ENCODE peak calls at places on chromosome 7, in seven cellular contexts. S is osteoblast, E is endothelial cell of umbilical vein, M is GM23248, J is IMR-90, O is SK-N-SH, Z is HCT116. D is an unnamed sample. For H4K20me1 and H3K36me3, the result is how much of the 10 kb centered on the place peaks cover.

GRCh38 chr7:1459930-1460756 is 873 bp upstream of the MICALL2 start:
- DNase-seq in S (no peak), E (peak), M (peak), J (no peak), O (no peak), Z (no peak), D (peak)

GRCh38 chr7:157573244-157573643 is 236.4 kb downstream of the DNAJB6 start:
- DNase-seq in S (no peak), E (no peak), M (no peak), J (no peak), O (no peak), Z (no peak), D (no peak)

GRCh38 chr7:114865564-114865963 is 56.3 kb upstream of the MDFIC start:
- DNase-seq in S (peak), E (peak), M (peak), J (peak), O (no peak), Z (peak), D (peak)

GRCh38 chr7:135186841-135187253 is 16.3 kb upstream of the CYREN start:
- DNase-seq in S (no peak), E (no peak), M (no peak), J (no peak), O (no peak), Z (no peak), D (no peak)

GRCh38 chr7:45225560-45226335 is 68.2 kb downstream of the RAMP3 start:
- DNase-seq in S (no peak), E (no peak), M (no peak), J (no peak), O (no peak), Z (no peak), D (no peak)

GRCh38 chr7:156460861-156461632 is 179.5 kb upstream of the RNF32 start:
- DNase-seq in S (peak), E (no peak), M (no peak), J (no peak), O (no peak), Z (no peak), D (no peak)

GRCh38 chr7:44163591-44163990 is 22.5 kb upstream of the MYL7 start:
- DNase-seq in S (peak), E (no peak), M (peak), J (peak), O (no peak), Z (no peak), D (peak)

GRCh38 chr7:75798770-75799169 is 14.8 kb downstream of the CCL24 start:
- DNase-seq in S (no peak), E (no peak), M (no peak), J (no peak), O (no peak), Z (no peak), D (no peak)

GRCh38 chr7:2623698-2624014 is 8.1 kb upstream of the TTYH3 start:
- DNase-seq in S (no peak), E (no peak), M (no peak), J (no peak), O (no peak), Z (no peak), D (no peak)

GRCh38 chr7:106369349-106369748 is 84.6 kb upstream of the NAMPT start:
- DNase-seq in S (peak), E (peak), M (peak), J (peak), O (no peak), Z (no peak), D (peak)

GRCh38 chr7:17554341-17555015 is 256.0 kb downstream of the AHR start:
- DNase-seq in S (no peak), E (no peak), M (no peak), J (no peak), O (no peak), Z (no peak), D (peak)

GRCh38 chr7:1676550-1677071 is 6.5 kb downstream of the ELFN1 start:
- DNase-seq in S (peak), E (no peak), M (no peak), J (no peak), O (no peak), Z (no peak), D (no peak)

GRCh38 chr7:88546808-88547207 is 212.7 kb upstream of the ZNF804B start:
- DNase-seq in S (no peak), E (peak), M (peak), J (no peak), O (peak), Z (peak), D (peak)

GRCh38 chr7:148185050-148185449 is 405.5 kb upstream of the C7orf33 start:
- DNase-seq in S (no peak), E (no peak), M (no peak), J (no peak), O (no peak), Z (no peak), D (no peak)

GRCh38 chr7:24913791-24914464 is 66.0 kb downstream of the OSBPL3 start:
- DNase-seq in S (no peak), E (no peak), M (no peak), J (no peak), O (no peak), Z (no peak), D (no peak)

GRCh38 chr7:155222046-155222445 is 75.6 kb upstream of the INSIG1 start:
- DNase-seq in S (peak), E (no peak), M (no peak), J (no peak), O (no peak), Z (no peak), D (no peak)

GRCh38 chr7:135088566-135088965 is 59.3 kb upstream of the TMEM140 start:
- DNase-seq in S (no peak), E (no peak), M (no peak), J (no peak), O (no peak), Z (no peak), D (no peak)

GRCh38 chr7:93092757-93093370 is 24.9 kb downstream of the SAMD9 start:
- DNase-seq in S (no peak), E (peak), M (peak), J (peak), O (no peak), Z (peak), D (peak)

GRCh38 chr7:79434098-79434497 is 19.4 kb downstream of the MAGI2 start:
- DNase-seq in S (peak), E (no peak), M (peak), J (peak), O (no peak), Z (no peak), D (peak)

GRCh38 chr7:115008465-115009114 is 86.7 kb downstream of the MDFIC start:
- DNase-seq in S (no peak), E (no peak), M (peak), J (peak), O (no peak), Z (no peak), D (no peak)

GRCh38 chr7:95324396-95324795 is at the start of gene PON1:
- DNase-seq in S (no peak), E (no peak), M (no peak), J (no peak), O (peak), Z (no peak), D (no peak)

GRCh38 chr7:45092100-45092930 is 3.5 kb upstream of the NACAD start:
- DNase-seq in S (peak), E (no peak), M (peak), J (peak), O (peak), Z (no peak), D (peak)

GRCh38 chr7:134209322-134210015 is 82.3 kb downstream of the LRGUK start:
- DNase-seq in S (no peak), E (no peak), M (no peak), J (no peak), O (no peak), Z (no peak), D (no peak)

GRCh38 chr7:10940748-10941358 is 32.8 kb upstream of the PHF14 start:
- DNase-seq in S (no peak), E (no peak), M (no peak), J (no peak), O (peak), Z (no peak), D (peak)

GRCh38 chr7:111560773-111561658 is 1.3 kb downstream of the IMMP2L start:
- DNase-seq in S (no peak), E (peak), M (peak), J (peak), O (peak), Z (no peak), D (peak)

GRCh38 chr7:2355079-2356008 is 717 bp downstream of the EIF3B start:
- DNase-seq in S (peak), E (peak), M (peak), J (no peak), O (no peak), Z (no peak), D (peak)

GRCh38 chr7:100670074-100670473 is 3.5 kb upstream of the GNB2 start:
- DNase-seq in S (no peak), E (no peak), M (no peak), J (no peak), O (no peak), Z (no peak), D (no peak)

GRCh38 chr7:50771120-50772002 is 11.3 kb downstream of the GRB10 start:
- DNase-seq in S (no peak), E (no peak), M (no peak), J (no peak), O (no peak), Z (no peak), D (no peak)

GRCh38 chr7:104982308-104982755 is 31.7 kb upstream of the KMT2E start:
- DNase-seq in S (no peak), E (no peak), M (peak), J (no peak), O (no peak), Z (no peak), D (peak)

GRCh38 chr7:50682573-50682972 is 100.1 kb downstream of the GRB10 start:
- DNase-seq in S (no peak), E (no peak), M (no peak), J (no peak), O (no peak), Z (no peak), D (no peak)

GRCh38 chr7:135616136-135616535 is 46.2 kb upstream of the STMP1 start:
- DNase-seq in S (peak), E (no peak), M (peak), J (peak), O (no peak), Z (no peak), D (no peak)

GRCh38 chr7:135501402-135501801 is 8.5 kb downstream of the CNOT4 start:
- DNase-seq in S (no peak), E (no peak), M (peak), J (peak), O (no peak), Z (no peak), D (no peak)

GRCh38 chr7:13476881-13477444 is 512.5 kb downstream of the ETV1 start:
- DNase-seq in S (no peak), E (no peak), M (peak), J (no peak), O (no peak), Z (no peak), D (no peak)

GRCh38 chr7:24328050-24328449 is 44.1 kb downstream of the NPY start:
- DNase-seq in S (no peak), E (no peak), M (no peak), J (no peak), O (no peak), Z (no peak), D (no peak)

GRCh38 chr7:2172311-2173183 is 60.2 kb downstream of the MAD1L1 start:
- DNase-seq in S (peak), E (peak), M (peak), J (peak), O (peak), Z (no peak), D (peak)

GRCh38 chr7:158911734-158912133 is 55.4 kb downstream of the DYNC2I1 start:
- DNase-seq in S (no peak), E (no peak), M (no peak), J (no peak), O (no peak), Z (no peak), D (no peak)

GRCh38 chr7:127418459-127418858 is 26.0 kb upstream of the ZNF800 start:
- DNase-seq in S (no peak), E (no peak), M (no peak), J (no peak), O (no peak), Z (no peak), D (no peak)
- H4K20me1 ChIP-seq in S (under half), E (under half), M (under half), J (under half), O (under half), Z (under half), D (under half)

GRCh38 chr7:28408974-28409715 is 3.2 kb upstream of the CREB5 start:
- DNase-seq in S (peak), E (peak), M (peak), J (peak), O (peak), Z (peak), D (peak)
- H3K27ac ChIP-seq in S (peak), E (peak), M (peak), J (peak), O (peak), Z (no peak), D (peak)

DNA sequence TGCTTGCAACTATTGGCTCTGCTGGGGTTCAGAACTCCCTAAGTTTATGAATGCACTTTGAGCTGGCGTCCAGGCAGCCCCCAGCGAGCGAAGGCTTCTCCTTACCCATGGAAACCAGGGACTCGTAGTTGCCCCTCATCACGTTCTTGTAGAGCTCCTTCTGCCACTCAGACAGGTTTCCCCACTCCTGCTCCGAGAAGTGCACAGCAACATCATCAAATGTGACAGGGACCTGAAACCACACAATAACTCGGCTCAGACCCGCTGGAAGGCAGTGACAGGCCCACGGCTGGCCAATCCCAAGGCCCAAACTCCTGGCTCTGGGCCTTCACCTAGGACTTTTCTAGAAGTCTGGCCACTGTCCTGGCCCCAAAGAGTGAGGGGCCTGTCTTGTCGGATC is 6.9 kb downstream of the ZNF777 start:
- DNase-seq in S (no peak), E (no peak), M (no peak), J (no peak), O (no peak), Z (no peak), D (no peak)
- H3K36me3 ChIP-seq in S (half or more), E (under half), M (under half), J (half or more), O (under half), Z (under half), D (under half)

DNA sequence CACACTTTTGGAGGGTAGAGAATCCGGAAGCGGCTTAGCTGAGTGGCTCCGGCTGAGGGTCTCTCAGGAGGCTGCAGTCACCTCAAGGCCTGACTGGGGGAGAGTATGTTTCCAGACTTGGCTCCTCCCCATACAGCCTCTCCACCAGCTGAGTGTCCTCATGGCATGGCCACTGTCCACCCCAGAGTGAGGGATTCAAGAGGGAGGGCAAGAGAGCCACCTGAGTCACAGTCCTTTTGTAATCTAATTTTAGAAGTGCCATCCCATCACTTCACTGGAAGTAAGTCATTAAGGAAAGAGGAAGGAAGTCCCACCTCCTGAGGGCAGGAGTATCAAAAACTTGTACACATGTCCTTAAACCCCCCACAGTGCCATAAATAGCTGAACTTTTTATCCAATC is 134.0 kb downstream of the GLI3 start:
- DNase-seq in S (no peak), E (no peak), M (no peak), J (no peak), O (no peak), Z (no peak), D (no peak)
- H4K20me1 ChIP-seq in S (under half), E (under half), M (under half), J (under half), O (under half), Z (under half), D (under half)

GRCh38 chr7:125599387-125599786 is 669.8 kb upstream of the POT1 start:
- DNase-seq in S (no peak), E (no peak), M (no peak), J (no peak), O (no peak), Z (no peak), D (peak)
- H3K27ac ChIP-seq in S (no peak), E (no peak), M (no peak), J (no peak), O (no peak), Z (no peak), D (no peak)

GRCh38 chr7:151348970-151349369 is 7.4 kb downstream of the NUB1 start:
- DNase-seq in S (no peak), E (no peak), M (no peak), J (no peak), O (no peak), Z (no peak), D (no peak)
- H3K36me3 ChIP-seq in S (half or more), E (under half), M (under half), J (under half), O (half or more), Z (under half), D (under half)

DNA sequence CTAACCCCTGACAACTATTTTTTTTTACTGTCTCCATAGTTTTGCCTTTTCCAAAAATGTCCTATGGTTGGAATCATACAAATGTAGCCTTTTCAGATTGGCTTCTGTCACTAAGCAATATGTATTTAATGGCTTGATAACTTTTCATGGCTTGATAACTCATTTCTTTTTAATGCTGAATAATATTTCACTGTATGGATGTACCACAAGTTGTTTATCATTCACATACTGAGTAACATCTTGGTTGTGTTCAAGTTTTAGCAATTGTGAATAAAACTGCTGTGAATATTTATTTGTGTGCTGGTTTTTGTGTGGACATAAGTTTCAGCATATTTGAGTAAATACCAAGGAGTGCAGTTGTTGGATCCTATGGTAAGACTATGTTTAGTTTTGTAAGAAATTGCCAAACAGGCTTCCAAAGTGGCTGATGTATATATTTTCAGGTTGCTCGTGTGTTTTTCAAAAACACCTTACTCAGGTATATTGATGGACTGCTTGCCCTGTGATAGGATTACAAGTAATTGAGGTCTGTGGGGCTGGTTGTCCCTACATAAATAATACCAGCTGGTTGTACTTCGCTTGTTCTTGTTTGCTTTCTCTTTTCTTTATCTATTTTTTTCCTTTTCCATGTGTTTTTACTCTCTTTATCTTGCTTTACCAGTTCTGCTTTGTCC is 23.0 kb downstream of the NRF1 start:
- DNase-seq in S (no peak), E (no peak), M (no peak), J (no peak), O (no peak), Z (no peak), D (no peak)
- H4K20me1 ChIP-seq in S (under half), E (under half), M (under half), J (under half), O (under half), Z (under half), D (under half)

D was measured in mammary epithelial cell.